ENCODE peak calls at places on chromosome 1, in nine cellular contexts. E, R, M, Q, U, H, N, F and A are unnamed samples.

GRCh38 chr1:214520544-214521165 is 30.7 kb downstream of the PTPN14 start:
- DNase-seq in Q (no peak), E (no peak), M (no peak), H (no peak), F (no peak), N (no peak), R (no peak), U (no peak), A (no peak)

GRCh38 chr1:1359668-1360468 is 1.5 kb upstream of the MXRA8 start:
- DNase-seq in F (peak; percentile 68), M (no peak), Q (no peak), H (peak; percentile 95), N (no peak), R (peak; percentile 29), U (no peak), E (no peak), A (no peak)

GRCh38 chr1:4801192-4801924 is 146.9 kb downstream of the AJAP1 start:
- DNase-seq in U (no peak), R (no peak), Q (no peak), F (peak; percentile 58), H (no peak), M (no peak), E (no peak), N (peak; percentile 56), A (no peak)

GRCh38 chr1:59061876-59062275 is 235.0 kb upstream of the FGGY start:
- DNase-seq in Q (no peak), N (peak; percentile 51), E (no peak), M (peak; percentile 14), F (no peak), U (no peak), R (no peak), H (peak; percentile 90), A (no peak)

GRCh38 chr1:121558514-121558913 is 373.7 kb downstream of the SRGAP2C start:
- DNase-seq in F (no peak), M (no peak), Q (no peak), E (no peak), R (no peak), U (no peak), N (no peak), H (peak; percentile 54), A (no peak)

GRCh38 chr1:162733336-162733590 is 57.2 kb upstream of the HSD17B7 start:
- DNase-seq in H (no peak), F (no peak), M (no peak), R (no peak), Q (no peak), U (no peak), N (no peak), E (no peak), A (no peak)

GRCh38 chr1:12001996-12002493 is 17.3 kb upstream of the MIIP start:
- DNase-seq in N (no peak), U (no peak), Q (no peak), M (no peak), R (no peak), H (peak; percentile 10), F (no peak), E (no peak), A (no peak)

GRCh38 chr1:227317541-227318002 is 720 bp downstream of the CDC42BPA start:
- DNase-seq in N (peak; percentile 57), U (peak; percentile 49), R (peak; percentile 77), E (no peak), M (no peak), Q (peak; percentile 62), F (no peak), H (peak; percentile 74), A (peak; percentile 25)

GRCh38 chr1:203522237-203522636 is 28.3 kb downstream of the OPTC start:
- DNase-seq in Q (no peak), H (no peak), F (no peak), E (no peak), N (no peak), M (no peak), U (no peak), R (no peak), A (no peak)

GRCh38 chr1:201731592-201731991 is 97.4 kb upstream of the IPO9 start:
- DNase-seq in U (no peak), H (no peak), E (no peak), Q (no peak), M (no peak), R (peak; percentile 65), N (no peak), F (no peak), A (no peak)

GRCh38 chr1:36253463-36253862 is 29.2 kb downstream of the THRAP3 start:
- DNase-seq in E (no peak), R (no peak), Q (no peak), M (no peak), H (peak; percentile 56), N (no peak), F (no peak), U (no peak), A (no peak)

GRCh38 chr1:14113841-14114567 is 414.0 kb downstream of the PRDM2 start:
- DNase-seq in E (no peak), U (peak; percentile 28), N (peak; percentile 46), Q (no peak), F (no peak), H (peak; percentile 63), M (peak; percentile 41), R (peak; percentile 69), A (peak; percentile 34)

DNA sequence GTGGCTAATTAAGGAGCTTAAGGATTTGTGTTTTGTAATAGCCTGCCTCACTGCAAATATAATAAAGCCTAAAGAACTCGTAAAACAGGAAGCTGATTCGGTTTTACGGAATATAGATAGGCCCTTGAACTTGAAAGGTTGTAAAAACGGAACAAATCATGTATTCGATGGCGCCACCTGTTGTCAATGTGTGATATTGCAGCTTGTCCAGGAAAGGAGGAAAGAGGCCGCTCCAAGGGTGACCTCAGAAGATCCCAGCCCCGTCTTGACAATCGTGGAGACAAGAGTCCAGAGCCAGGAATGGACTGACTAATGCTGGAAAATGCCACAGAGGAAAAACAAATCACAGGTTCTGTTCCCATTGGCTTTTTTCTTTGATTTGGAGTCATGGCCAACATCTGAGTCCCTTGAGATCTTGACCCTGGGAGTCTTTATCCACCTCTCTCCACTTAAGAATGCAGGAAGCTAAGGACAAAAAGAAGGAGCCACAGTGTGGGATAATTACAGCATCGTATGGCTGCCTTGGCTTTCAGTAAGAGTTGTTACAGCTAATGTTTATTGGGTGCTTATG is 7.0 kb upstream of the IGSF21 start:
- DNase-seq in H (peak; percentile 79), E (peak; percentile 65), R (peak; percentile 73), Q (peak; percentile 63), N (no peak), M (peak; percentile 50), F (no peak), U (peak; percentile 68), A (peak; percentile 63)
- TF ChIP-seq CTCF in H (peak; percentile 79), E (peak; percentile 86), R (peak; percentile 92), Q (peak; percentile 64), N (peak; percentile 72), M (peak; percentile 75), F (peak; percentile 76), U (peak; percentile 64), A (peak; percentile 62)

GRCh38 chr1:91610102-91610501 is 109.5 kb downstream of the CDC7 start:
- DNase-seq in Q (no peak), U (no peak), R (no peak), H (no peak), F (no peak), N (no peak), E (no peak), M (no peak), A (no peak)

GRCh38 chr1:91609571-91609970 is 108.9 kb downstream of the CDC7 start:
- DNase-seq in E (no peak), U (no peak), R (no peak), M (no peak), N (no peak), Q (peak; percentile 54), H (peak; percentile 81), F (no peak), A (no peak)

GRCh38 chr1:91610829-91611228 is 110.2 kb downstream of the CDC7 start:
- DNase-seq in N (no peak), E (no peak), F (no peak), H (no peak), U (no peak), R (no peak), Q (no peak), M (no peak), A (no peak)

GRCh38 chr1:91606546-91607078 is 106.0 kb downstream of the CDC7 start:
- DNase-seq in N (no peak), H (no peak), F (no peak), M (no peak), R (no peak), E (no peak), U (no peak), Q (no peak), A (no peak)

GRCh38 chr1:91608876-91609275 is 108.2 kb downstream of the CDC7 start:
- DNase-seq in Q (no peak), F (no peak), E (no peak), U (no peak), M (no peak), N (no peak), R (no peak), H (peak; percentile 83), A (no peak)
- TF ChIP-seq CTCF in Q (no peak), F (no peak), E (no peak), U (no peak), M (no peak), N (no peak), R (no peak), H (no peak), A (no peak)

DNA sequence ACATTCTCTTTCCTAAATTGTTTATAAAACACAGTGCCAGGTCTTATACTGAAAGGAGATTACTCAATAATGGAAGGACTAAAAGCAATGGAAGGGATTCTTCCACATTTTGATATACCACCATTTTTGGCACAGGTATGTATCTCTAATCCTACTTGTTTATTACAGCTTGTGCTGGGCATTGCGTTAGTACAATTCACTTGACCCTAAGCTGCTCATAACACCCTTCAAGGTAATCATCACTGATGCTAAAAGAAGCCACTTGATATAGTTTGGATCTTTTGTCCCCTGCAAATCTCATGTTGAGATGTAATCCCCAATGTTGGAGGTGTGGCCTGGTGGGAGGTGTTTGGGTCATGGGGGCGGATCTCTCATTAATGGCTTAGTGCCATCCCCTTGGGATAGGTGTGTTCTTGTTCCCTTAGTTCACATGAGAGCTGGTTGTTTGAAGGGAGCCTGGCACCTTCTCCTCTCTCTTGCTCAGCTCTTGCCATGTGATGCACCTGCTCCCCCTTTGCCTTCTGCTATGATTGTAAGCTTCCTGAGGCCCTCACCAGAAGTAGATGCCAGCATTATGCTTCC is 71.1 kb downstream of the NIBAN1 start:
- DNase-seq in U (no peak), Q (no peak), N (no peak), F (no peak), E (no peak), H (no peak), R (no peak), M (no peak), A (no peak)
- TF ChIP-seq CTCF in U (no peak), Q (no peak), N (no peak), F (no peak), E (no peak), H (no peak), R (no peak), M (no peak), A (no peak)

DNA sequence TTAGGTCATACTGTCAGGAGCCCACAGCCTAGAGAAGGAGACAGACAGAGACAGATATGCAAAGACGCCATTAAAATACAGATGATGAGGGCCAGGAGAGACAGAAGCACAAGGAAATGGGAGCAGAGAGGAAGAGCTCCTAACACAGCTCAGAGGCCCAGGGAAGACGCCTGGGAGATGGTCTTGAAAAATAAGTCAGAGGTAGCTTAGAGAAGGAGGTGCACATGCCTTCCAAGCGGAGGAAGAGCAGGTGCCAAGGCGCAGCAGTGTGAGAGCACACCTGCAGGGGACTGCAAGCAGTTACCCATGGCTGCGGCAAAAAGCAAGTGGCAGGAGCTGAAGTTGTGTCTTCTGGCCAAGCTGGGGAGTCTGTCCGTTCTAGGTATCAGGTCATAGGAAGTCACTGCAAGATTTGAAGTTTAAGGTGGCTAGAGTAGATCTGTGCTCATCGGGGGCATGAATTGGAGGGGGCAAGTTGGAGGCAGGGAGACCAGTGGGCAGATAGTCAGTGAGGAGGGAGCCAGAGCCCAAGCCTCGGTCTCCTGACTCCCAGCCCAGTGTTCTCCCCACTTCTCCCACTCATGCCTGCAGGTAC is 1.3 kb upstream of the TRABD2B start:
- DNase-seq in U (no peak), N (no peak), R (no peak), Q (no peak), F (no peak), E (no peak), H (no peak), M (no peak), A (no peak)
- TF ChIP-seq CTCF in U (no peak), N (no peak), R (no peak), Q (no peak), F (no peak), E (no peak), H (no peak), M (no peak), A (no peak)